ENCODE peak calls at places on chromosomes 16 and 17, in six cellular contexts. O, W, X, H, P and M are unnamed samples.
A peak's percentile ranks its signal among the peaks of the same experiment; 100 is the strongest.

GRCh38 chr17:47884905-47885735 is 10.9 kb upstream of the SP2 start:
- DNase-seq in P (no peak), W (no peak), O (no peak), H (no peak), X (no peak), M (no peak)

GRCh38 chr16:58035356-58036170 is 10.0 kb downstream of the MMP15 start:
- DNase-seq in W (no peak), X (no peak), P (no peak), O (no peak), H (no peak), M (no peak)

GRCh38 chr17:57629886-57630285 is 115.2 kb downstream of the CCDC182 start:
- DNase-seq in W (no peak), P (no peak), O (no peak), H (no peak), X (no peak), M (no peak)

GRCh38 chr16:80197790-80198201 is 343.0 kb upstream of the DYNLRB2 start:
- DNase-seq in X (no peak), O (no peak), H (peak; percentile 95), W (no peak), P (peak; percentile 93), M (no peak)

GRCh38 chr17:8121531-8122390 is 2.1 kb downstream of the HES7 start:
- DNase-seq in O (peak; percentile 60), H (peak; percentile 66), P (peak; percentile 55), X (peak; percentile 62), W (no peak), M (peak; percentile 85)

GRCh38 chr17:76983431-76983830 is 115.2 kb downstream of the MGAT5B start:
- DNase-seq in X (no peak), W (no peak), H (no peak), O (no peak), P (no peak), M (no peak)

GRCh38 chr16:79077391-79077790 is 523.1 kb downstream of the MAF start:
- DNase-seq in X (no peak), H (no peak), P (no peak), W (no peak), O (no peak), M (no peak)

GRCh38 chr16:1450218-1450617 is 5.9 kb upstream of the CCDC154 start:
- DNase-seq in O (no peak), X (no peak), P (no peak), W (no peak), H (no peak), M (no peak)

GRCh38 chr16:75244844-75245758 is 6.3 kb downstream of the BCAR1 start:
- DNase-seq in O (peak; percentile 95), X (peak; percentile 90), H (peak; percentile 97), P (peak; percentile 98), W (no peak), M (peak; percentile 92)

GRCh38 chr16:80198265-80198994 is 342.4 kb upstream of the DYNLRB2 start:
- DNase-seq in H (peak; percentile 60), P (peak; percentile 18), W (no peak), X (no peak), O (no peak), M (no peak)

GRCh38 chr16:49542391-49542891 is 168.8 kb downstream of the C16orf78 start:
- DNase-seq in H (peak; percentile 8), O (peak; percentile 38), X (peak; percentile 74), P (no peak), W (no peak), M (no peak)

GRCh38 chr16:901715-902601 is 68.8 kb downstream of the LMF1 start:
- DNase-seq in H (no peak), W (no peak), P (no peak), X (peak; percentile 15), O (peak; percentile 46), M (peak; percentile 6)

GRCh38 chr16:9072806-9073341 is 18.6 kb upstream of the HAPSTR1 start:
- DNase-seq in X (no peak), O (no peak), H (peak; percentile 90), P (peak; percentile 96), W (no peak), M (no peak)

GRCh38 chr17:50281739-50282401 is 7.6 kb downstream of the TMEM92 start:
- DNase-seq in H (no peak), W (no peak), P (no peak), O (no peak), X (no peak), M (no peak)

GRCh38 chr16:19338335-19338734 is 52.8 kb downstream of the CLEC19A start:
- DNase-seq in H (no peak), P (no peak), W (no peak), X (no peak), O (no peak), M (no peak)

GRCh38 chr16:50300942-50301625 is 34.7 kb downstream of the ADCY7 start:
- DNase-seq in X (no peak), H (no peak), W (no peak), P (peak; percentile 87), O (peak; percentile 44), M (peak; percentile 61)

GRCh38 chr17:81712468-81713003 is 452 bp downstream of the SLC25A10 start:
- DNase-seq in W (no peak), O (no peak), X (no peak), P (no peak), H (peak; percentile 28), M (peak; percentile 76)

GRCh38 chr16:27232061-27232841 is 28.9 kb downstream of the KDM8 start:
- DNase-seq in H (no peak), P (no peak), X (no peak), O (peak; percentile 68), W (no peak), M (peak; percentile 58)

DNA sequence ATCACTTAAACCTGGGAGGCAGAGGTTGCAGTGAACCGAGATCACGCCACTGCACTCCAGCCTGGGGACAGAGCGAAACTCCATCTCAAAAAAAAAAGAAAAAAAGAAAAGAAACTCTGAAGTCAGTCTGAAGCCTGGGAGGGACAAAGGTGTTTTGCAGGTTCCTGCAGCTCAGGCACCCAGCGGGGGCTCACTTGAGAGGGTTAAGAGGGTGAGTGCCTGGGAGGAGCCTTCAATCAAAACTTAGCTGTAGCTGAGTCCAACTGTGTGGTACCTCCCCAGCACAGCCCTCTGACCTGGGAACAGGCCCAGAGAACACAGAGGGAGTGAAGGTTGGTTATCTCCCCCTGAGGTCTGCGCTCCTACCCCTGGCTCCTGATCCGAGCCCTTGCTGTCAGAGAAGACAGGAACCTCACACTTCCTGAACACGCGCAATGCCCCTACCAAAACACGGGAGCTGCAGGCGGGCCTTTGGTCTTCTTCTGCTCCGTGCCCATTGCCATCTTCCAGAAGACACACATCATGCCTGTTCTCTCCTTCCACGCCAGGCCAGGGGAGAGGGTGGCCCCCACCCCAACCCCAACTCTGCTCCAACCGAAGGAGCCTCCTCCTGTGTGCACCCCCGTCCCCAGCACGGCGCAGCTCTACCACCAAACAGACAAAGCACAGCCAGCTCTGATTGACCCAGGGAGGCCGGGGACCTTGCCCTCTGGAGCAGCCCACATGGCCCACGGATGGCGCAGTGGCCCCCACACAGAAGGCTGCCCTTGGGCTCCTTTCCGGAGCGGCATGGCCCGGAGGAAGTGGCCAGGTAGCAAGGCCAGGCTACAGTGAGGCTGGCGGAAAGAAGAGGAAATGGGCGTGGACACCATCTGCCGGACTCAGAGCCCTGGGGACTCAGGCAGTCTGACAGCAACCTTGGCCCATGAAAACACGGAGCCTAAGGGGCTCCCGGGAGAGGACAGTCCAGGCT is 20.2 kb upstream of the ZC3H18 start:
- DNase-seq in P (no peak), H (no peak), W (no peak), X (no peak), O (no peak), M (no peak)
- H3K4me3 ChIP-seq in P (no peak overlapping the region), H (no peak overlapping the region), W (no peak overlapping the region), X (no peak overlapping the region), O (no peak overlapping the region), M (no peak overlapping the region)

GRCh38 chr16:85249830-85250455 is 137.7 kb upstream of the CIBAR2 start:
- DNase-seq in P (no peak), H (no peak), O (no peak), W (no peak), X (no peak), M (no peak)

GRCh38 chr16:85252461-85252860 is 140.2 kb upstream of the CIBAR2 start:
- DNase-seq in O (no peak), P (no peak), X (no peak), H (no peak), W (no peak), M (no peak)

GRCh38 chr16:85252014-85252413 is 139.7 kb upstream of the CIBAR2 start:
- DNase-seq in P (no peak), H (no peak), W (no peak), X (no peak), O (no peak), M (no peak)

GRCh38 chr16:85250609-85251223 is 138.4 kb upstream of the CIBAR2 start:
- DNase-seq in H (no peak), O (no peak), X (no peak), P (no peak), W (no peak), M (no peak)

GRCh38 chr16:85251225-85251760 is 139.0 kb upstream of the CIBAR2 start:
- DNase-seq in X (no peak), W (no peak), H (no peak), P (no peak), O (no peak), M (no peak)
- H3K4me3 ChIP-seq in X (no peak overlapping the region), W (no peak overlapping the region), H (no peak overlapping the region), P (no peak overlapping the region), O (no peak overlapping the region), M (no peak overlapping the region)

GRCh38 chr16:15835136-15835878 is 21.5 kb downstream of the MYH11 start:
- DNase-seq in H (no peak), W (no peak), X (no peak), P (no peak), O (no peak), M (no peak)
- H3K4me3 ChIP-seq in H (no peak overlapping the region), W (no peak overlapping the region), X (no peak overlapping the region), P (no peak overlapping the region), O (no peak overlapping the region), M (no peak overlapping the region)

GRCh38 chr16:3165111-3165822 is 22.7 kb upstream of the OR1F1 start:
- DNase-seq in P (no peak), W (no peak), H (no peak), X (no peak), O (no peak), M (no peak)
- H3K4me3 ChIP-seq in P (no peak overlapping the region), W (no peak overlapping the region), H (no peak overlapping the region), X (peak overlapping the region; percentile 52), O (no peak overlapping the region), M (no peak overlapping the region)

GRCh38 chr17:72122668-72123495 is 2.1 kb downstream of the SOX9 start:
- DNase-seq in X (peak; percentile 26), W (no peak), P (peak; percentile 68), H (peak; percentile 43), O (peak; percentile 50), M (peak; percentile 37)
- H3K4me3 ChIP-seq in X (peak overlapping the region; percentile 81), W (peak overlapping the region; percentile 60), P (peak overlapping the region; percentile 95), H (peak overlapping the region; percentile 79), O (no peak overlapping the region), M (peak overlapping the region; percentile 59)